ENCODE peak calls at places on chromosomes 12 and 14, in nine cellular contexts. M is transverse colon, E is lung, W is GM12865, X is WERI-Rb-1, P is osteoblast, B is left ventricle myocardium inferior, R is Panc1, J is cardiac muscle cell. A is an unnamed sample.
A peak's percentile ranks its signal among the peaks of the same experiment; 100 is the strongest.

GRCh38 chr14:46401066-46401465 is 250.5 kb downstream of the RPL10L start:
- DNase-seq in M (no peak), E (no peak), W (no peak), X (no peak), P (no peak), B (no peak), R (no peak), J (no peak), A (no peak)

GRCh38 chr14:54854181-54854580 is 48.4 kb downstream of the GCH1 start:
- DNase-seq in M (no peak), E (no peak), W (peak; percentile 12), X (no peak), P (no peak), B (no peak), R (no peak), J (no peak), A (no peak)

GRCh38 chr14:73386342-73386741 is 72.0 kb downstream of the NUMB start:
- DNase-seq in M (no peak), E (no peak), W (no peak), X (no peak), P (peak; percentile 58), B (no peak), R (no peak), J (peak; percentile 5), A (no peak)

GRCh38 chr12:108066583-108067234 is 62.4 kb upstream of the WSCD2 start:
- DNase-seq in M (no peak), E (no peak), W (no peak), X (no peak), P (no peak), B (no peak), R (no peak), J (no peak), A (no peak)

GRCh38 chr12:119869720-119870119 is 7.4 kb downstream of the CIT start:
- DNase-seq in M (no peak), E (no peak), W (no peak), X (no peak), P (peak; percentile 93), B (no peak), R (no peak), J (peak; percentile 85), A (peak; percentile 98)

GRCh38 chr14:76882646-76883045 is 56.4 kb downstream of the LRRC74A start:
- DNase-seq in M (no peak), E (no peak), W (no peak), X (no peak), P (no peak), B (no peak), R (no peak), J (no peak), A (no peak)

GRCh38 chr14:98593361-98593761 is 678.6 kb downstream of the BCL11B start:
- DNase-seq in M (no peak), E (peak; percentile 20), W (no peak), X (no peak), P (no peak), B (no peak), R (no peak), J (no peak), A (no peak)

GRCh38 chr12:95648990-95649791 is 97.9 kb upstream of the USP44 start:
- DNase-seq in M (no peak), E (no peak), W (no peak), X (no peak), P (no peak), B (no peak), R (no peak), J (peak; percentile 21), A (peak; percentile 81)

GRCh38 chr14:45680531-45680930 is 427.5 kb upstream of the MIS18BP1 start:
- DNase-seq in M (no peak), E (no peak), W (no peak), X (no peak), P (no peak), B (no peak), R (no peak), J (no peak), A (no peak)

GRCh38 chr12:18967814-18968213 is 161.7 kb upstream of the PLEKHA5 start:
- DNase-seq in M (no peak), E (peak; percentile 51), W (no peak), X (peak; percentile 57), P (no peak), B (no peak), R (no peak), J (peak; percentile 5), A (no peak)

GRCh38 chr14:45649051-45649450 is 396.0 kb upstream of the MIS18BP1 start:
- DNase-seq in M (no peak), E (no peak), W (no peak), X (no peak), P (no peak), B (no peak), R (no peak), J (no peak), A (no peak)

GRCh38 chr14:101315802-101316296 is 245.4 kb upstream of the DIO3 start:
- DNase-seq in M (no peak), E (no peak), W (no peak), X (no peak), P (no peak), B (no peak), R (no peak), J (no peak), A (no peak)

GRCh38 chr12:131132118-131132892 is 178.6 kb downstream of the ADGRD1 start:
- DNase-seq in M (peak; percentile 67), E (peak; percentile 63), W (peak; percentile 76), X (peak; percentile 94), P (peak; percentile 90), B (peak; percentile 70), R (peak; percentile 13), J (peak; percentile 75), A (peak; percentile 20)

GRCh38 chr12:6935551-6936377 is 7.9 kb upstream of the RNU7-1 start:
- DNase-seq in M (no peak), E (no peak), W (no peak), X (no peak), P (no peak), B (no peak), R (no peak), J (no peak), A (no peak)

GRCh38 chr14:91361236-91361811 is 56.3 kb downstream of the CCDC88C start:
- DNase-seq in M (no peak), E (peak; percentile 82), W (no peak), X (no peak), P (peak; percentile 63), B (no peak), R (no peak), J (peak; percentile 92), A (no peak)

GRCh38 chr12:70660620-70661219 is 23.5 kb upstream of the PTPRB start:
- DNase-seq in M (no peak), E (no peak), W (peak; percentile 4), X (no peak), P (peak; percentile 56), B (peak; percentile 36), R (peak; percentile 13), J (no peak), A (peak; percentile 76)

GRCh38 chr12:97404549-97404948 is 58.1 kb upstream of the RMST start:
- DNase-seq in M (no peak), E (no peak), W (peak; percentile 69), X (peak; percentile 56), P (no peak), B (no peak), R (peak; percentile 12), J (peak; percentile 28), A (no peak)
- TF ChIP-seq CTCF in M (peak; percentile 42), E (peak; percentile 5), W (peak; percentile 78), X (peak; percentile 82), P (no peak), B (peak; percentile 75), R (peak; percentile 88), J (peak; percentile 55), A (peak; percentile 31)

DNA sequence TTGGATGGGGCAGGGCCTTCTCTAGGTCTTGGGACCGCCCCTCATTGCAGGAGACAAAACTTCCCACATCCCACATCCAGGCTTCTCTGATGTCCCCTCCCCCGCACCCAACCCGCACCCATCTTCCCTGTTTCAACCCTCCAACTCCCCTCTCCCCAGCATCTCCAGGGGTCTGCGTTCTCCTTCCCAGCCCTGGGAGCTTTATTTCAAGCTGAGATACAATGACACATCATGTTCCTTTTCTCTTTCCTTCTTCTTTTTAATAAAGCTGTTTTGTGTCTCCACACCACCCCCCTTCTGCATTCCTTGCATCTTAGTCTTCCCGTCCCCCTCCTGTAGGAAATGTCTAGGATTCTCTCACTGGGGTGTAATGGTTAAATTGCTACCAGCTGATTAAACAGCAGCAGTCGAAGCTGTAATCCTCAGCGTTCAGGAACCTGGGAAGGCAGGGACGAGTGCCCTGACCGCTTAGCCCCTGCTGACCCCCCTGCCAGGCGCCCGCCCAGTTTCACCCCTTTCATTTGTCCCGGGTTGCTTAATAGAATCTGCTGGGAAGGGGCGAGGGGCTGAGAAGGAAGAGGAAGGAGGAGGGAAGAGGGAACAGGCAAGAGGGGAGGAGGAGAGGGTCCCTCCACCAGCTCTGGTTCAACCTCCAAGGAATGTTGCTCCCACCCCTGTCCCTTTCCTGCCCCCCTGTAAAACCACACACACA is 104.4 kb upstream of the MED13L start:
- DNase-seq in M (no peak), E (no peak), W (no peak), X (peak; percentile 40), P (peak; percentile 93), B (no peak), R (no peak), J (peak; percentile 95), A (peak; percentile 97)
- H3K4me3 ChIP-seq in M (no peak overlapping the region), E (no peak overlapping the region), W (no peak overlapping the region), X (no peak overlapping the region), P (peak overlapping the region; percentile 48), B (peak overlapping the region; percentile 11), R (no peak overlapping the region), J (no peak overlapping the region), A (peak overlapping the region; percentile 29)

GRCh38 chr12:122061253-122061652 is 17.3 kb upstream of the MLXIP start:
- DNase-seq in M (no peak), E (no peak), W (no peak), X (no peak), P (no peak), B (no peak), R (no peak), J (no peak), A (no peak)
- TF ChIP-seq CTCF in M (no peak), E (no peak), W (no peak), X (no peak), P (no peak), B (no peak), R (no peak), J (no peak), A (no peak)

GRCh38 chr12:2108975-2109671 is 56.3 kb downstream of the CACNA1C start:
- DNase-seq in M (no peak), E (no peak), W (no peak), X (no peak), P (no peak), B (no peak), R (no peak), J (no peak), A (no peak)
- H3K4me3 ChIP-seq in M (no peak overlapping the region), E (no peak overlapping the region), W (no peak overlapping the region), X (no peak overlapping the region), P (no peak overlapping the region), B (no peak overlapping the region), R (no peak overlapping the region), J (no peak overlapping the region), A (no peak overlapping the region)

GRCh38 chr12:80607361-80608135 is 99.9 kb upstream of the MYF6 start:
- DNase-seq in M (no peak), E (no peak), W (no peak), X (no peak), P (no peak), B (no peak), R (no peak), J (no peak), A (no peak)
- TF ChIP-seq CTCF in M (no peak), E (no peak), W (no peak), X (no peak), P (peak; percentile 20), B (peak; percentile 14), R (no peak), J (peak; percentile 13), A (peak; percentile 5)